ENCODE peak calls at places on chromosomes 3 and 15, in nine cellular contexts. One of them, this sample, is unnamed. For H3K4me1, the result is how much of the 10 kb centered on the place peaks cover.

GRCh38 chr15:38238311-38238710 is 14.3 kb upstream of the SPRED1 start:
- DNase-seq in ovary: no peak
- DNase-seq in prostate gland: no peak
- DNase-seq in spleen: no peak
- DNase-seq in heart left ventricle: no peak
- DNase-seq in IMR-90: no peak
- DNase-seq in esophagus muscularis mucosa: no peak
- DNase-seq in breast epithelium: no peak
- DNase-seq in A549: no peak
- DNase-seq in this sample: no peak

GRCh38 chr3:5082658-5083030 is 39.4 kb upstream of the ARL8B start:
- DNase-seq in esophagus muscularis mucosa: no peak
- DNase-seq in IMR-90: no peak
- DNase-seq in heart left ventricle: no peak
- DNase-seq in prostate gland: no peak
- DNase-seq in breast epithelium: no peak
- DNase-seq in A549: no peak
- DNase-seq in ovary: no peak
- DNase-seq in spleen: no peak
- DNase-seq in this sample: no peak

GRCh38 chr15:30921781-30922371 is 18.2 kb downstream of the FAN1 start:
- DNase-seq in breast epithelium: no peak
- DNase-seq in prostate gland: no peak
- DNase-seq in heart left ventricle: peak
- DNase-seq in IMR-90: no peak
- DNase-seq in esophagus muscularis mucosa: no peak
- DNase-seq in spleen: no peak
- DNase-seq in ovary: no peak
- DNase-seq in A549: no peak
- DNase-seq in this sample: peak

GRCh38 chr15:48703544-48703943 is 58.0 kb upstream of the FBN1 start:
- DNase-seq in spleen: no peak
- DNase-seq in A549: no peak
- DNase-seq in heart left ventricle: no peak
- DNase-seq in esophagus muscularis mucosa: no peak
- DNase-seq in breast epithelium: no peak
- DNase-seq in prostate gland: no peak
- DNase-seq in IMR-90: peak
- DNase-seq in ovary: no peak
- DNase-seq in this sample: no peak

GRCh38 chr3:125280966-125281365 is 68.4 kb upstream of the SLC12A8 start:
- DNase-seq in ovary: no peak
- DNase-seq in IMR-90: peak
- DNase-seq in breast epithelium: no peak
- DNase-seq in A549: no peak
- DNase-seq in esophagus muscularis mucosa: no peak
- DNase-seq in spleen: no peak
- DNase-seq in prostate gland: no peak
- DNase-seq in heart left ventricle: no peak
- DNase-seq in this sample: no peak

GRCh38 chr3:196537319-196537984 is 22.3 kb upstream of the SMCO1 start:
- DNase-seq in esophagus muscularis mucosa: no peak
- DNase-seq in prostate gland: no peak
- DNase-seq in spleen: no peak
- DNase-seq in A549: no peak
- DNase-seq in breast epithelium: no peak
- DNase-seq in heart left ventricle: no peak
- DNase-seq in IMR-90: peak
- DNase-seq in ovary: no peak
- DNase-seq in this sample: no peak

GRCh38 chr3:14543446-14543845 is 3.3 kb upstream of the GRIP2 start:
- DNase-seq in spleen: peak
- DNase-seq in A549: no peak
- DNase-seq in breast epithelium: no peak
- DNase-seq in prostate gland: peak
- DNase-seq in IMR-90: no peak
- DNase-seq in heart left ventricle: no peak
- DNase-seq in ovary: no peak
- DNase-seq in esophagus muscularis mucosa: no peak
- DNase-seq in this sample: no peak

GRCh38 chr3:56818156-56818985 is 16.6 kb upstream of the ARHGEF3 start:
- DNase-seq in heart left ventricle: no peak
- DNase-seq in breast epithelium: no peak
- DNase-seq in ovary: no peak
- DNase-seq in prostate gland: no peak
- DNase-seq in A549: no peak
- DNase-seq in esophagus muscularis mucosa: no peak
- DNase-seq in IMR-90: no peak
- DNase-seq in spleen: no peak
- DNase-seq in this sample: no peak

GRCh38 chr3:172987268-172987667 is 153.8 kb downstream of the SPATA16 start:
- DNase-seq in esophagus muscularis mucosa: no peak
- DNase-seq in breast epithelium: no peak
- DNase-seq in ovary: no peak
- DNase-seq in A549: no peak
- DNase-seq in prostate gland: no peak
- DNase-seq in IMR-90: no peak
- DNase-seq in spleen: no peak
- DNase-seq in heart left ventricle: no peak
- DNase-seq in this sample: no peak

GRCh38 chr3:197380786-197381185 is 82.4 kb upstream of the DLG1 start:
- DNase-seq in spleen: peak
- DNase-seq in prostate gland: peak
- DNase-seq in heart left ventricle: no peak
- DNase-seq in A549: no peak
- DNase-seq in ovary: no peak
- DNase-seq in esophagus muscularis mucosa: no peak
- DNase-seq in IMR-90: no peak
- DNase-seq in breast epithelium: no peak
- DNase-seq in this sample: no peak

GRCh38 chr15:52679232-52680040 is at the start of gene ATOSA:
- DNase-seq in ovary: peak
- DNase-seq in heart left ventricle: peak
- DNase-seq in breast epithelium: peak
- DNase-seq in IMR-90: peak
- DNase-seq in prostate gland: peak
- DNase-seq in esophagus muscularis mucosa: peak
- DNase-seq in A549: peak
- DNase-seq in spleen: peak
- DNase-seq in this sample: peak
- TF ChIP-seq POLR2A in ovary: peak
- TF ChIP-seq POLR2A in heart left ventricle: peak
- TF ChIP-seq POLR2A in breast epithelium: peak
- TF ChIP-seq POLR2A in IMR-90: no peak
- TF ChIP-seq POLR2A in prostate gland: peak
- TF ChIP-seq POLR2A in esophagus muscularis mucosa: no peak
- TF ChIP-seq POLR2A in A549: no peak
- TF ChIP-seq POLR2A in spleen: peak
- TF ChIP-seq POLR2A in this sample: peak

DNA sequence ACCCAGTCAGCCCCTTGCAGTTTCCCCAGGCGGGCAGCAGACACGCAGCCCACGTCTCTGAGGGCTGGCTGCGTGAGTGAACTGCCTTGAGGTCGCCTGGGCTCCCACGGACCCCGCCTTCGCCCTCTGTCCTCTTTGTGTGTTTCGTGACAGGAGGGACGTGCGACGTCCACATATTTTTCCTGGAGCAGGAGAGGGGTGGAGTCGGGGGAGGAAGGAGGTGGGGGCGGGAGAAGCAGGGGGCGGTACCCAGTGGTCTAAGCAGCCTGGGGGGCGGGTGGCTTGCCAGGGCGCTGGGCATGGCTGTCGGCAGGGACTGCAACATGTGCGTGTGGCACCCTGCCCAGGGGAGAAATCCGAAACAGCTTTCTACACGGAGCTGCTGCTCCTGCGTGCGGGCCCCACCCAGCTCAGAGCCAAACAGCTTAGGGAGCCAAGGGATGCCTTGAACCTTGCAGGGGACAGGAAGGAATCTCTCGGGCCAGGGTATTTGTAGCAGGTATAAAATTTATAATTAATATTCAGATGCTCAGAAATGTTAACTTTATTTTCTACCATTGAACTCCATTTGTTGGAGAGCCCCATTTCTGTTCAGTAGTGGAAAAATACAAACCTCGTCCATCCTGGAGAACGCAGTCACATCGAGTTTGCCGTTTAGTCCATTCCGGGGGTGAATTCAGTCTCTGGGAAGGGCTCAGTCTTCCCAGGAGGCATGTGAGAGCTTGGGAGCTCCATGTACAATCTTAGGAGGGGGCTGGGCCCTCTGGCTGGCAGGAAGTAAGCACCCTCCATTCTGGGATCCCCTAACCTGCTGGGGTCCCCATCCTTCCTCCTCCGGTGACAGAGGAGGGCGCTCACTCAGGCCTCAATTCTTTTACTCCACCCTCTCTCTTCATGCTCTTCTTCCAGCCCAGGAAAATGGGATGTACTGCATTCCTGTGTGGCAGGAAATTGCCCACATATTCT is 79.1 kb upstream of the MEF2A start:
- DNase-seq in prostate gland: peak
- DNase-seq in A549: peak
- DNase-seq in IMR-90: peak
- DNase-seq in heart left ventricle: peak
- DNase-seq in spleen: peak
- DNase-seq in ovary: peak
- DNase-seq in esophagus muscularis mucosa: no peak
- DNase-seq in breast epithelium: peak
- DNase-seq in this sample: peak
- H3K4me3 ChIP-seq in prostate gland: peak
- H3K4me3 ChIP-seq in A549: peak
- H3K4me3 ChIP-seq in IMR-90: peak
- H3K4me3 ChIP-seq in heart left ventricle: peak
- H3K4me3 ChIP-seq in spleen: peak
- H3K4me3 ChIP-seq in ovary: peak
- H3K4me3 ChIP-seq in esophagus muscularis mucosa: peak
- H3K4me3 ChIP-seq in breast epithelium: peak
- H3K4me3 ChIP-seq in this sample: peak

GRCh38 chr3:20055020-20055775 is 15.0 kb downstream of the KAT2B start:
- DNase-seq in ovary: no peak
- DNase-seq in breast epithelium: no peak
- DNase-seq in spleen: no peak
- DNase-seq in prostate gland: no peak
- DNase-seq in heart left ventricle: no peak
- DNase-seq in esophagus muscularis mucosa: no peak
- DNase-seq in IMR-90: no peak
- DNase-seq in A549: no peak
- DNase-seq in this sample: no peak

GRCh38 chr3:20051123-20051806 is 11.0 kb downstream of the KAT2B start:
- DNase-seq in spleen: no peak
- DNase-seq in esophagus muscularis mucosa: no peak
- DNase-seq in A549: no peak
- DNase-seq in prostate gland: no peak
- DNase-seq in breast epithelium: no peak
- DNase-seq in ovary: no peak
- DNase-seq in IMR-90: no peak
- DNase-seq in heart left ventricle: no peak
- DNase-seq in this sample: no peak

GRCh38 chr3:20054549-20054987 is 14.3 kb downstream of the KAT2B start:
- DNase-seq in heart left ventricle: peak
- DNase-seq in ovary: no peak
- DNase-seq in A549: peak
- DNase-seq in breast epithelium: no peak
- DNase-seq in spleen: peak
- DNase-seq in prostate gland: peak
- DNase-seq in esophagus muscularis mucosa: no peak
- DNase-seq in IMR-90: peak
- DNase-seq in this sample: peak

GRCh38 chr3:20049275-20049674 is 9.0 kb downstream of the KAT2B start:
- DNase-seq in IMR-90: no peak
- DNase-seq in heart left ventricle: no peak
- DNase-seq in breast epithelium: no peak
- DNase-seq in spleen: no peak
- DNase-seq in prostate gland: no peak
- DNase-seq in esophagus muscularis mucosa: no peak
- DNase-seq in ovary: no peak
- DNase-seq in A549: no peak
- DNase-seq in this sample: no peak

GRCh38 chr3:20052851-20053250 is 12.6 kb downstream of the KAT2B start:
- DNase-seq in A549: no peak
- DNase-seq in spleen: no peak
- DNase-seq in heart left ventricle: no peak
- DNase-seq in breast epithelium: no peak
- DNase-seq in esophagus muscularis mucosa: no peak
- DNase-seq in ovary: no peak
- DNase-seq in IMR-90: no peak
- DNase-seq in prostate gland: no peak
- DNase-seq in this sample: no peak
- H3K4me1 ChIP-seq in A549: under half
- H3K4me1 ChIP-seq in spleen: under half
- H3K4me1 ChIP-seq in heart left ventricle: under half
- H3K4me1 ChIP-seq in breast epithelium: under half
- H3K4me1 ChIP-seq in esophagus muscularis mucosa: under half
- H3K4me1 ChIP-seq in ovary: under half
- H3K4me1 ChIP-seq in IMR-90: under half
- H3K4me1 ChIP-seq in prostate gland: under half
- H3K4me1 ChIP-seq in this sample: under half

GRCh38 chr3:128069271-128069670 is 17.0 kb downstream of the SEC61A1 start:
- DNase-seq in breast epithelium: no peak
- DNase-seq in ovary: no peak
- DNase-seq in prostate gland: no peak
- DNase-seq in heart left ventricle: no peak
- DNase-seq in esophagus muscularis mucosa: peak
- DNase-seq in IMR-90: no peak
- DNase-seq in spleen: peak
- DNase-seq in A549: no peak
- DNase-seq in this sample: no peak
- TF ChIP-seq POLR2A in breast epithelium: no peak
- TF ChIP-seq POLR2A in ovary: no peak
- TF ChIP-seq POLR2A in prostate gland: no peak
- TF ChIP-seq POLR2A in heart left ventricle: no peak
- TF ChIP-seq POLR2A in esophagus muscularis mucosa: no peak
- TF ChIP-seq POLR2A in IMR-90: no peak
- TF ChIP-seq POLR2A in spleen: no peak
- TF ChIP-seq POLR2A in A549: no peak
- TF ChIP-seq POLR2A in this sample: no peak